ENCODE peak calls at places on chromosome 12, in five cellular contexts. J is H1, D is IMR-90, F is trophoblast cell, K is neuronal stem cell. U is an unnamed sample.

GRCh38 chr12:54018608-54018984 is 9.6 kb upstream of the HOXC6 start:
- DNase-seq in K (no peak), D (no peak), F (no peak), J (no peak), U (peak; percentile 68)

GRCh38 chr12:57726884-57727757 is 11.4 kb downstream of the AGAP2 start:
- DNase-seq in D (no peak), F (peak; percentile 63), J (no peak), K (no peak), U (peak; percentile 56)

GRCh38 chr12:15782667-15783066 is 6.5 kb downstream of the EPS8 start:
- DNase-seq in J (no peak), D (no peak), K (no peak), F (no peak), U (peak; percentile 34)

GRCh38 chr12:100574262-100575074 is 984 bp downstream of the GAS2L3 start:
- DNase-seq in F (peak; percentile 20), J (no peak), D (no peak), K (peak; percentile 9), U (peak; percentile 37)

GRCh38 chr12:53005215-53005985 is 856 bp upstream of the EIF4B start:
- DNase-seq in F (peak; percentile 16), K (peak; percentile 35), D (no peak), J (no peak), U (peak; percentile 22)

GRCh38 chr12:126663304-126664094 is 1598.3 kb downstream of the AACS start:
- DNase-seq in K (peak; percentile 14), F (peak; percentile 34), D (no peak), J (peak; percentile 7), U (no peak)

GRCh38 chr12:62758216-62758615 is 176.7 kb downstream of the PPM1H start:
- DNase-seq in J (no peak), K (no peak), D (peak; percentile 96), F (no peak), U (peak; percentile 61)

GRCh38 chr12:79886917-79887519 is 47.9 kb downstream of the PPP1R12A start:
- DNase-seq in J (no peak), F (peak; percentile 85), D (peak; percentile 66), K (no peak), U (peak; percentile 67)

GRCh38 chr12:106840217-106840616 is 65.7 kb downstream of the RIC8B start:
- DNase-seq in D (peak; percentile 64), F (no peak), J (no peak), K (no peak), U (peak; percentile 80)

GRCh38 chr12:32155911-32156585 is 49.4 kb downstream of the BICD1 start:
- DNase-seq in J (no peak), D (no peak), K (no peak), F (no peak), U (no peak)

GRCh38 chr12:96719671-96720362 is 187.2 kb upstream of the NEDD1 start:
- DNase-seq in K (no peak), J (no peak), F (peak; percentile 7), D (peak; percentile 40), U (peak; percentile 45)

GRCh38 chr12:71223139-71223538 is 65.3 kb upstream of the TSPAN8 start:
- DNase-seq in J (no peak), F (no peak), D (no peak), K (no peak), U (no peak)

GRCh38 chr12:130044991-130045621 is 117.2 kb upstream of the FZD10 start:
- DNase-seq in K (peak; percentile 36), J (no peak), F (no peak), D (no peak), U (no peak)

GRCh38 chr12:131106542-131106941 is 152.8 kb downstream of the ADGRD1 start:
- DNase-seq in D (no peak), K (no peak), F (no peak), J (no peak), U (no peak)

GRCh38 chr12:132566551-132567131 is 43.7 kb downstream of the LRCOL1 start:
- DNase-seq in K (no peak), J (no peak), F (no peak), D (no peak), U (no peak)

GRCh38 chr12:43208627-43209026 is 343.4 kb downstream of the ADAMTS20 start:
- DNase-seq in F (no peak), K (no peak), D (peak; percentile 5), J (no peak), U (no peak)

GRCh38 chr12:57618966-57619433 is 7.8 kb downstream of the ARHGEF25 start:
- DNase-seq in D (no peak), F (no peak), K (no peak), J (no peak), U (no peak)

GRCh38 chr12:120169946-120170345 is 24.6 kb downstream of the GCN1 start:
- DNase-seq in D (no peak), J (no peak), K (no peak), F (no peak), U (no peak)

GRCh38 chr12:94074970-94075695 is 73.2 kb upstream of the PLXNC1 start:
- DNase-seq in F (peak; percentile 66), D (peak; percentile 89), J (no peak), K (peak; percentile 23), U (peak; percentile 92)

GRCh38 chr12:19196959-19197630 is 67.6 kb downstream of the PLEKHA5 start:
- DNase-seq in D (peak; percentile 32), F (peak; percentile 25), J (no peak), K (no peak), U (no peak)

GRCh38 chr12:127926004-127926403 is 341.0 kb upstream of the TMEM132C start:
- DNase-seq in K (peak; percentile 48), F (no peak), D (no peak), J (peak; percentile 7), U (peak; percentile 36)

GRCh38 chr12:642633-643477 is 20.4 kb downstream of the NINJ2 start:
- DNase-seq in F (peak; percentile 91), D (peak; percentile 34), J (no peak), K (peak; percentile 43), U (peak; percentile 62)

GRCh38 chr12:644818-645552 is 18.3 kb downstream of the NINJ2 start:
- DNase-seq in F (no peak), K (no peak), J (no peak), D (no peak), U (no peak)

GRCh38 chr12:644293-644639 is 19.0 kb downstream of the NINJ2 start:
- DNase-seq in K (no peak), D (no peak), J (no peak), F (no peak), U (no peak)

GRCh38 chr12:645563-646071 is 17.6 kb downstream of the NINJ2 start:
- DNase-seq in D (peak; percentile 62), K (no peak), F (peak; percentile 28), J (no peak), U (peak; percentile 77)

DNA sequence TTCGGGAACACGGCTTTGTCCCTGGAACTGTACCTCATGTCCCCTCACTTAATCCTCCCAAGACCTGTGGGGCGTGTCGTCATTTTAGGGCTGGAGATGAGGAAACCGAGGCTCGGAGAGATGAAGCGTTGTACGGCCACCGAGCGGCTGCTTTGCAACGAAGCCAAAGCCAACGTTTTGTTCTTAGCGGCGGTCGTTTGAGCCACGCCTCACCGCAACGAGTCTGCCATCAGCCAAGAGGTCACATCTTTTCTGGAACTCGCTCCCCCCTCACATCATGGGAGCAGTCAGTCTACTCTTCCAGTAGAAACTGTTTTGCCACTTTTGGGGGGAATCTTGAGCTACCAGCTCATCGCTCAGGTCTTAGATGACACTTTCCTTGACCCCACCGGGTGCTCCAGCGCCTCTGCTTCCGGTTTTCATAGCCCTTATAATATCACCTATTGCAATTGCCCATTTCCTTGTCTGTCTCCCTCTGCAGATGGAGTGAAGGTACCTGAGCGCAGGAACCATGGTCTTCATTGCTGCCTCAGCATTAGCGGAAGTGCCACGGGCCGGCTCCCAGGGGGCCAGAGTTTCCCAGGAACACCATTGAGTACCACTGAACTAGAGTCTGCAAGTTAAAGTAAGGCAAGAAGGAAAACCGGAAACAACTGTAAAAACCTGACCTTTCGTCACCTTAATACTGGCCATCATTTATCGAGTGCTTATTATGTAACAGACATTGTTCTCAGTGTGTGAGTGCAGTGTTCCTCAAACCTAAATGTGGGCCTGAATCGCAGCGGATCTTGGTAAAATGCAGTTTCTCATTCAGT is 19.6 kb downstream of the NINJ2 start:
- DNase-seq in F (peak; percentile 63), D (no peak), K (no peak), J (no peak), U (no peak)
- H4K91ac ChIP-seq in F (peak overlapping the region; percentile 99), D (peak overlapping the region; percentile 86), K (no peak overlapping the region), J (peak overlapping the region; percentile 8), U (peak overlapping the region; percentile 98)

GRCh38 chr12:87795555-87795954 is 233.6 kb downstream of the C12orf50 start:
- DNase-seq in K (no peak), F (peak; percentile 8), J (no peak), D (no peak), U (no peak)
- H4K91ac ChIP-seq in K (no peak overlapping the region), F (no peak overlapping the region), J (no peak overlapping the region), D (no peak overlapping the region), U (no peak overlapping the region)

GRCh38 chr12:124509676-124510300 is 57.6 kb downstream of the NCOR2 start:
- DNase-seq in F (no peak), J (no peak), D (peak; percentile 70), K (no peak), U (peak; percentile 89)

GRCh38 chr12:124509300-124509675 is 58.1 kb downstream of the NCOR2 start:
- DNase-seq in K (no peak), J (no peak), D (no peak), F (no peak), U (no peak)

GRCh38 chr12:124511259-124511985 is 56.0 kb downstream of the NCOR2 start:
- DNase-seq in K (no peak), D (no peak), F (no peak), J (no peak), U (no peak)

GRCh38 chr12:124508323-124509096 is 58.9 kb downstream of the NCOR2 start:
- DNase-seq in F (no peak), D (peak; percentile 27), J (no peak), K (no peak), U (peak; percentile 56)

DNA sequence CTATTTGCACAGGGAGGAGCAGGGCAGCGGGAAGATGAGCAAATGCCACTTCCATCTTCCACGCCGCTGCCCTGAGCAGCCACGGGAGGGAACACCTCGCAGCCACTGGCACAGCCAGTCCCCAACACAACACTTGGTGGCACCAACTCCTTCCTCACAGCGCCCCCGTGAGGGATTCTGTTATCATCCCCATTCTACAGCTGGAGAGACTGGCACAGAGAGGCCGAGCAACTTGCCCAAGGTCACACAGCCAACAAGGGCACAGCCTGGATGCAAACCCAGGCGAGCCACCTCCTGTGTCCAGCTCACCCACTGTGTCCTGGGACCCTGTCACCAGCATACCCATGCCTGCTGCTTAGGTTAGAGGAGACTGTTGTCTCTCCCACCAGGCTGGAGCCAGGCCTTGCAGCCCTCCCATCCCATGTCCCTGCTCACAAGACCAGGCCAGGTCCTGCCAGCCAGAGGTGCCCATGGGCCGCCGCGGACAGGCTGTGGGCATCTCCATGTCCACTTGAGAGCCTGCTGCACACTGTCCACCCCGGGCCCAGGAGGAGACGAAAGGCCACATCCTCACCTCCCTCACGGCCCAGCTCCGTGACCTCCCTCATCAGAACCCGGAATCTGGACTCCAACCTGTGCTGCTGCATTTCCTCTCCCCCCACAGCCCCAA is 57.0 kb downstream of the NCOR2 start:
- DNase-seq in J (no peak), F (no peak), D (no peak), K (no peak), U (no peak)
- H4K91ac ChIP-seq in J (peak overlapping the region; percentile 95), F (peak overlapping the region; percentile 62), D (no peak overlapping the region), K (no peak overlapping the region), U (peak overlapping the region; percentile 81)

GRCh38 chr12:8829621-8830020 is 7.2 kb downstream of the A2ML1 start:
- DNase-seq in D (no peak), F (peak; percentile 83), K (no peak), J (no peak), U (no peak)

GRCh38 chr12:8827551-8828347 is 5.3 kb downstream of the A2ML1 start:
- DNase-seq in D (no peak), K (no peak), F (peak; percentile 96), J (no peak), U (no peak)

GRCh38 chr12:8829128-8829524 is 6.7 kb downstream of the A2ML1 start:
- DNase-seq in F (peak; percentile 94), D (no peak), K (no peak), J (no peak), U (no peak)

GRCh38 chr12:8831116-8831515 is 8.7 kb downstream of the A2ML1 start:
- DNase-seq in K (no peak), F (peak; percentile 83), J (no peak), D (no peak), U (no peak)

GRCh38 chr12:8828514-8829127 is 6.2 kb downstream of the A2ML1 start:
- DNase-seq in K (no peak), F (peak; percentile 94), J (no peak), D (no peak), U (no peak)
- H4K91ac ChIP-seq in K (no peak overlapping the region), F (peak overlapping the region; percentile 74), J (peak overlapping the region; percentile 45), D (no peak overlapping the region), U (no peak overlapping the region)